ENCODE peak calls at places on chromosomes 13 and 19, in six cellular contexts. C is upper lobe of right lung, L is thoracic aorta, S is AG04449, J is heart left ventricle, P is transverse colon. Z is an unnamed sample.

GRCh38 chr13:111211789-111212516 is 96.8 kb downstream of the ARHGEF7 start:
- DNase-seq in C (no peak), L (no peak), S (no peak), J (no peak), P (no peak), Z (no peak)

GRCh38 chr13:66262330-66262729 is 967.8 kb downstream of the PCDH9 start:
- DNase-seq in C (no peak), L (no peak), S (no peak), J (no peak), P (no peak), Z (no peak)

GRCh38 chr19:42114412-42114811 is 17.8 kb downstream of the POU2F2 start:
- DNase-seq in C (no peak), L (no peak), S (no peak), J (no peak), P (peak), Z (no peak)

GRCh38 chr19:15378529-15379082 is 981 bp downstream of the AKAP8 start:
- DNase-seq in C (peak), L (no peak), S (no peak), J (no peak), P (peak), Z (no peak)

GRCh38 chr19:39435499-39436349 is at the start of gene RPS16:
- DNase-seq in C (peak), L (peak), S (no peak), J (peak), P (peak), Z (peak)

GRCh38 chr13:65595881-65596280 is 1634.3 kb downstream of the PCDH9 start:
- DNase-seq in C (no peak), L (no peak), S (no peak), J (no peak), P (no peak), Z (no peak)

GRCh38 chr13:102825400-102825799 is 20.4 kb upstream of the ERCC5 start:
- DNase-seq in C (no peak), L (no peak), S (no peak), J (no peak), P (no peak), Z (no peak)

GRCh38 chr13:113907637-113908617 is 44.1 kb upstream of the GAS6 start:
- DNase-seq in C (no peak), L (no peak), S (peak), J (no peak), P (peak), Z (peak)

GRCh38 chr13:114070098-114070799 is 62.2 kb downstream of the RASA3 start:
- DNase-seq in C (peak), L (no peak), S (no peak), J (peak), P (peak), Z (no peak)

GRCh38 chr19:54430306-54431254 is 15.3 kb downstream of the TTYH1 start:
- DNase-seq in C (no peak), L (no peak), S (no peak), J (peak), P (peak), Z (no peak)

GRCh38 chr19:1115646-1116420 is 12.0 kb downstream of the GPX4 start:
- DNase-seq in C (no peak), L (no peak), S (no peak), J (no peak), P (no peak), Z (no peak)

GRCh38 chr13:39776439-39776838 is 121.0 kb downstream of the COG6 start:
- DNase-seq in C (no peak), L (no peak), S (peak), J (no peak), P (no peak), Z (peak)

GRCh38 chr19:54369082-54369691 is 4.5 kb upstream of the LAIR1 start:
- DNase-seq in C (no peak), L (no peak), S (no peak), J (no peak), P (no peak), Z (no peak)

GRCh38 chr19:6717441-6717971 is 2.9 kb downstream of the C3 start:
- DNase-seq in C (no peak), L (no peak), S (no peak), J (no peak), P (no peak), Z (no peak)

GRCh38 chr19:5621945-5622464 is 571 bp downstream of the SAFB2 start:
- DNase-seq in C (no peak), L (no peak), S (no peak), J (peak), P (peak), Z (no peak)

DNA sequence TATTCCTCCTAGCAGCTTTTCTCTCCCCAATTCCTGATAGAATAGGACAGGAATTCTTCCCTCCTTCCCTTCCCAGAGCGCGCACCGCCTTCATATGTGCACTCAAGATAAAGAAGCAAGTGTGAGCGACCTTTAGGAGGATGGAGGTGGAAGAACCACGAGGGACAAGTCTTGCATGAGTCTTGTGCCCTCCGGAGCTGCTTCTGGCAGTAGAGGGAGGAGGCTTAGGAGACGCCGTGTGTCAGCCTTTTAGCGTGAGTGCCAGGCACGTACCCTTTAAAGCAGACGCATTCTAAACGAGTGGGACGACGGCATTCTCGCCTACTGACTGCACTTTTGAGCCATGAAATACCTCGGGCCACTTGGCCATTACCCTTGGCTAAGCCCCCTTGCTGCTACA is 95.4 kb upstream of the RAP2A start:
- DNase-seq in C (no peak), L (no peak), S (no peak), J (no peak), P (no peak), Z (no peak)
- TF ChIP-seq CTCF in C (no peak), L (no peak), S (no peak), J (no peak), P (no peak), Z (no peak)

GRCh38 chr19:18416778-18417249 is 2.4 kb upstream of the SSBP4 start:
- DNase-seq in C (peak), L (peak), S (no peak), J (peak), P (peak), Z (no peak)
- H3K4me3 ChIP-seq in C (peak), L (peak), S (peak), J (peak), P (peak), Z (peak)

DNA sequence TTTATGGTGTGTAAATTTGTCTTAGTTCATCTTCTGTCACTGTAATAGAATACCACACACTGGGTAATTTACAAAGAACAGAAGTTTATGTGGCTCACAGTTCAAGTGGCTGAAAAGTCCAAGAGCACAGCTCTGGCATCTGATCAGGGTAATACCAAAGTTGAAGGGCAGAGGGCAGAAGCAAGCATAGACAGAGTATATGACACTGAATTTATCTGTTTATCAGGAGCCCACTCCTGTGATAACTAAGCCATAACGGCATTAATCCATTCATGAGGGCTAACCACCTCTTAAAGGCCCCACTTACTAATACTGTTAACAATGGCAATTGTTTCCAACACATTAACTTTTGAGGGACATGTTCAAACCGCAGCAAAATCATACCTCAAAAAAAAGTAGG is 4.0 kb upstream of the RFXAP start:
- DNase-seq in C (no peak), L (no peak), S (no peak), J (no peak), P (no peak), Z (no peak)
- TF ChIP-seq CTCF in C (peak), L (no peak), S (no peak), J (no peak), P (no peak), Z (peak)

DNA sequence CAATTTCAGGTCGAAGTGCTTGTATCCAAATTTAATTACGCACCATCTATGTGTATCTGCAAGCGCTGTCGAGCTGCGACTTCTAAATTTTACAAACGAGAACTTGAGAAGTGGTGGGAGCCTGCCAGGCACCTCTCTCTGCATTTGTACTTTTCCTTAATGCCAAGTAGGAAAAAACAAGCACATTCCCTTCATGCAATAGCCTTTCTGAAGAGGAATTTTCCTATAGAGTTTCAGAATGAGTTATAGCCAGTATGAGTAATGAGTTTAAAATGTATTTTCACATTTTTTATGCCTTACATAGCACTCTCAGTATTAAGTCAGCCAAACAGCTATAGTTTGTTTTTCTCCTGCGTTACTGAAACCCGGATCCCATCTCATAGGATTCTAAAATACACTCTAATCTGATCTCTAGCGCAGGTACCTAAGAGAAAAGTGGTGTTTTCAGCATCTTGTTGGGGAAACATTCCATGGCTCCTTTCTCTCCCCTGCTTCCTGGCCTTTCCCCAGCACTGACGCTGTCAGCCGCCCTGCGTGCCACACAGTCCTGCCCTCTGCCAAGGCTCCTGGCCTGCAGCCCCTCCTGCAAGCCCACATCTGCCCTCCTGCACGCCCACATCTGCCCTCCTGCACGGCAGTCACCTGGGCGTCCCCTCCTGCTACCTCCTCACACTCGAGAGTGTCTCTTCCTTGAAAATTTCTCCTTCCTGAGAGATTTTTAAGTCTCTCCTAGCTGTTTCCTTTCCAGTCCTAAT is 526.9 kb downstream of the MYO16 start:
- DNase-seq in C (peak), L (no peak), S (peak), J (no peak), P (no peak), Z (peak)
- H3K4me3 ChIP-seq in C (no peak), L (peak), S (peak), J (no peak), P (no peak), Z (no peak)

Z was measured in kidney epithelial cell.